ENCODE peak calls at places on chromosomes 6 and 20, in seven cellular contexts. Q, K, E, P, H, R and L are unnamed samples.

GRCh38 chr20:36745234-36745926 is 510 bp downstream of the NDRG3 start:
- DNase-seq in P (no peak), E (no peak), K (no peak), R (peak; percentile 41), Q (no peak), H (peak; percentile 14), L (no peak)

GRCh38 chr20:33506576-33506975 is 16.7 kb downstream of the CBFA2T2 start:
- DNase-seq in E (no peak), P (no peak), R (no peak), Q (no peak), H (no peak), K (no peak), L (no peak)

GRCh38 chr20:38109657-38110524 is 55.2 kb downstream of the TGM2 start:
- DNase-seq in K (peak; percentile 99), H (no peak), E (no peak), P (peak; percentile 71), Q (no peak), R (no peak), L (peak; percentile 90)

GRCh38 chr20:58832442-58832841 is 18.3 kb downstream of the GNAS-AS1 start:
- DNase-seq in P (no peak), R (no peak), H (no peak), K (no peak), E (no peak), Q (no peak), L (no peak)

GRCh38 chr20:3896302-3896701 is 7.1 kb downstream of the PANK2 start:
- DNase-seq in E (no peak), R (no peak), K (no peak), P (no peak), H (no peak), Q (no peak), L (no peak)

GRCh38 chr6:141248056-141248799 is 884.5 kb upstream of the GJE1 start:
- DNase-seq in Q (no peak), K (no peak), R (no peak), H (no peak), E (no peak), P (no peak), L (no peak)

GRCh38 chr20:38873050-38873581 is 53.1 kb upstream of the FAM83D start:
- DNase-seq in Q (no peak), E (peak; percentile 71), K (no peak), H (no peak), P (no peak), R (no peak), L (no peak)

GRCh38 chr6:52526634-52527033 is 50.2 kb downstream of the TRAM2 start:
- DNase-seq in E (no peak), H (no peak), P (no peak), K (no peak), Q (no peak), R (no peak), L (no peak)

GRCh38 chr6:16150098-16150497 is 21.2 kb downstream of the MYLIP start:
- DNase-seq in E (no peak), R (no peak), Q (no peak), H (no peak), K (no peak), P (no peak), L (no peak)

GRCh38 chr6:63214816-63215215 is 3.5 kb downstream of the FKBP1C start:
- DNase-seq in R (no peak), Q (no peak), K (no peak), E (no peak), P (no peak), H (no peak), L (no peak)

GRCh38 chr6:78910611-78911134 is 43.3 kb downstream of the IRAK1BP1 start:
- DNase-seq in Q (no peak), H (no peak), K (no peak), E (no peak), P (peak; percentile 23), R (no peak), L (peak; percentile 77)

GRCh38 chr6:44156494-44157151 is 2.0 kb upstream of the CAPN11 start:
- DNase-seq in R (no peak), P (no peak), H (no peak), Q (no peak), E (no peak), K (no peak), L (no peak)

GRCh38 chr20:10536531-10536930 is 101.4 kb downstream of the SLX4IP start:
- DNase-seq in Q (no peak), E (no peak), H (peak; percentile 34), R (peak; percentile 16), P (no peak), K (peak; percentile 73), L (no peak)

GRCh38 chr20:19274412-19275015 is 62.1 kb downstream of the SLC24A3 start:
- DNase-seq in Q (no peak), K (no peak), P (no peak), R (no peak), E (no peak), H (no peak), L (no peak)

GRCh38 chr20:50992733-50993457 is 30.0 kb downstream of the KCNG1 start:
- DNase-seq in Q (no peak), K (peak; percentile 98), H (no peak), E (no peak), R (peak; percentile 18), P (peak; percentile 84), L (peak; percentile 77)

GRCh38 chr6:39294133-39294532 is 20.1 kb downstream of the KCNK17 start:
- DNase-seq in K (no peak), Q (no peak), H (no peak), R (no peak), P (no peak), E (no peak), L (no peak)

GRCh38 chr6:24766685-24767462 is 7.9 kb upstream of the GMNN start:
- DNase-seq in P (peak; percentile 69), E (no peak), R (no peak), Q (no peak), H (no peak), K (peak; percentile 62), L (peak; percentile 50)

GRCh38 chr6:24640166-24640565 is 5.8 kb downstream of the KIAA0319 start:
- DNase-seq in P (no peak), R (no peak), E (no peak), Q (no peak), H (no peak), K (no peak), L (no peak)

GRCh38 chr6:152981989-152982767 is 663 bp downstream of the FBXO5 start:
- DNase-seq in K (no peak), H (peak; percentile 33), Q (no peak), R (peak; percentile 10), P (no peak), E (no peak), L (peak; percentile 9)

GRCh38 chr20:44028341-44028715 is 113.7 kb downstream of the TOX2 start:
- DNase-seq in H (no peak), R (no peak), E (no peak), K (no peak), P (no peak), Q (no peak), L (no peak)

GRCh38 chr6:93282521-93283031 is 136.8 kb downstream of the EPHA7 start:
- DNase-seq in K (no peak), E (no peak), P (no peak), Q (no peak), R (no peak), H (no peak), L (no peak)

GRCh38 chr6:84685983-84686584 is 78.3 kb downstream of the TBX18 start:
- DNase-seq in R (no peak), Q (no peak), E (no peak), K (peak; percentile 74), H (no peak), P (no peak), L (no peak)

GRCh38 chr6:122042851-122043250 is 356.6 kb upstream of the HSF2 start:
- DNase-seq in P (no peak), Q (no peak), E (no peak), R (no peak), H (no peak), K (no peak), L (peak; percentile 34)

GRCh38 chr6:66103354-66103753 is 396.3 kb upstream of the EYS start:
- DNase-seq in Q (no peak), H (no peak), K (peak; percentile 4), R (no peak), E (no peak), P (peak; percentile 16), L (no peak)

GRCh38 chr6:162976141-162976540 is 248.4 kb downstream of the PACRG start:
- DNase-seq in P (no peak), E (no peak), H (no peak), Q (no peak), K (no peak), R (no peak), L (no peak)

GRCh38 chr20:38610521-38610920 is 8.9 kb downstream of the ARHGAP40 start:
- DNase-seq in K (peak; percentile 79), P (no peak), Q (no peak), E (no peak), R (no peak), H (no peak), L (no peak)

GRCh38 chr6:149924206-149924932 is 1.4 kb upstream of the RAET1G start:
- DNase-seq in H (no peak), P (no peak), K (no peak), E (no peak), Q (no peak), R (no peak), L (no peak)

GRCh38 chr20:57708694-57709673 is 831 bp downstream of the PMEPA1 start:
- DNase-seq in P (peak; percentile 56), R (no peak), E (peak; percentile 16), K (no peak), H (no peak), Q (no peak), L (peak; percentile 72)

GRCh38 chr6:63580704-63580961 is 8.4 kb downstream of the LOC128125822 start:
- DNase-seq in H (no peak), P (no peak), R (no peak), Q (no peak), E (no peak), K (no peak), L (no peak)

GRCh38 chr6:109381007-109381746 is 1.1 kb downstream of the CD164 start:
- DNase-seq in K (peak; percentile 20), R (peak; percentile 14), H (no peak), E (no peak), Q (no peak), P (peak; percentile 8), L (no peak)

GRCh38 chr20:45345104-45345936 is 2.9 kb downstream of the SDC4 start:
- DNase-seq in H (no peak), E (no peak), R (no peak), Q (no peak), P (no peak), K (peak; percentile 95), L (no peak)